ENCODE peak calls at places on chromosomes 12 and 14, in five cellular contexts. P is NCI-H1930; E is effector memory CD8-positive, alpha-beta T cell; O is T follicular helper cell; D is psoas muscle. H is an unnamed sample.

GRCh38 chr14:26621366-26621765 is 23.5 kb upstream of the NOVA1 start:
- DNase-seq in D (no peak), P (no peak), O (no peak), E (no peak), H (no peak)

GRCh38 chr12:52010152-52010622 is 3.4 kb downstream of the TAMALIN start:
- DNase-seq in E (no peak), P (no peak), O (no peak), D (peak), H (no peak)

GRCh38 chr14:61218765-61219164 is 62.4 kb downstream of the TMEM30B start:
- DNase-seq in D (peak), P (no peak), O (no peak), E (no peak), H (no peak)

GRCh38 chr14:67680941-67681340 is 6.5 kb upstream of the VTI1B start:
- DNase-seq in O (no peak), E (no peak), D (no peak), P (no peak), H (no peak)

GRCh38 chr14:91324606-91324950 is 80.1 kb upstream of the GPR68 start:
- DNase-seq in E (no peak), D (no peak), O (no peak), P (no peak), H (no peak)

GRCh38 chr14:94009767-94010166 is 12.7 kb downstream of the CCDC197 start:
- DNase-seq in E (no peak), O (no peak), P (no peak), D (peak), H (no peak)

GRCh38 chr14:32136027-32136825 is 59.1 kb downstream of the ARHGAP5 start:
- DNase-seq in O (no peak), P (no peak), D (no peak), E (no peak), H (no peak)

GRCh38 chr12:94616217-94616729 is 34.1 kb downstream of the TMCC3 start:
- DNase-seq in P (no peak), O (no peak), D (peak), E (no peak), H (no peak)

GRCh38 chr12:66279127-66279712 is 23.1 kb upstream of the HELB start:
- DNase-seq in D (no peak), E (peak), O (peak), P (no peak), H (no peak)

GRCh38 chr12:29741342-29742241 is 42.1 kb downstream of the TMTC1 start:
- DNase-seq in D (no peak), P (no peak), E (no peak), O (no peak), H (no peak)

GRCh38 chr12:49195734-49196133 is 6.9 kb upstream of the TUBA1A start:
- DNase-seq in O (no peak), P (no peak), E (no peak), D (no peak), H (no peak)

GRCh38 chr14:103721334-103722120 is 5.9 kb downstream of the ZFYVE21 start:
- DNase-seq in E (no peak), D (no peak), P (no peak), O (no peak), H (no peak)

GRCh38 chr14:91911474-91912032 is 35.9 kb downstream of the FBLN5 start:
- DNase-seq in O (peak), E (peak), D (no peak), P (no peak), H (peak)

GRCh38 chr14:48350971-48351370 is 675.6 kb upstream of the MDGA2 start:
- DNase-seq in D (no peak), O (no peak), P (no peak), E (no peak), H (no peak)

GRCh38 chr12:17264603-17265002 is 658.6 kb upstream of the LMO3 start:
- DNase-seq in O (no peak), P (no peak), E (no peak), D (no peak), H (no peak)

GRCh38 chr12:31000751-31001150 is 72.9 kb upstream of the DDX11 start:
- DNase-seq in P (no peak), E (no peak), O (no peak), D (peak), H (no peak)

GRCh38 chr12:116039081-116039480 is 238.4 kb downstream of the MED13L start:
- DNase-seq in P (no peak), E (no peak), D (no peak), O (no peak), H (no peak)

H was measured in OCI-LY7.